ENCODE peak calls at places on chromosomes 7 and 10, in five cellular contexts. One of them, this sample, is unnamed.

GRCh38 chr10:95333997-95334792 is 43.4 kb upstream of the PDLIM1 start:
- DNase-seq in aorta: peak; percentile 89
- DNase-seq in OCI-LY7: no peak
- DNase-seq in IMR-90: peak; percentile 98
- DNase-seq in mesendoderm: no peak
- DNase-seq in this sample: no peak

GRCh38 chr7:9231683-9232082 is 798.3 kb downstream of the NXPH1 start:
- DNase-seq in aorta: no peak
- DNase-seq in OCI-LY7: no peak
- DNase-seq in IMR-90: no peak
- DNase-seq in mesendoderm: peak; percentile 28
- DNase-seq in this sample: no peak

GRCh38 chr10:114250716-114251115 is 11.7 kb downstream of the VWA2 start:
- DNase-seq in aorta: no peak
- DNase-seq in OCI-LY7: no peak
- DNase-seq in IMR-90: no peak
- DNase-seq in mesendoderm: no peak
- DNase-seq in this sample: no peak

GRCh38 chr7:112665709-112666108 is 124.5 kb downstream of the TMEM168 start:
- DNase-seq in aorta: no peak
- DNase-seq in OCI-LY7: no peak
- DNase-seq in IMR-90: peak; percentile 8
- DNase-seq in mesendoderm: peak; percentile 90
- DNase-seq in this sample: no peak

GRCh38 chr10:49509904-49510303 is 29.0 kb downstream of the ERCC6 start:
- DNase-seq in aorta: no peak
- DNase-seq in OCI-LY7: no peak
- DNase-seq in IMR-90: no peak
- DNase-seq in mesendoderm: no peak
- DNase-seq in this sample: no peak

GRCh38 chr7:123612024-123612423 is 10.4 kb downstream of the ASB15 start:
- DNase-seq in aorta: no peak
- DNase-seq in OCI-LY7: no peak
- DNase-seq in IMR-90: no peak
- DNase-seq in mesendoderm: no peak
- DNase-seq in this sample: no peak

GRCh38 chr7:90211391-90212148 is at the start of gene STEAP2:
- DNase-seq in aorta: peak; percentile 94
- DNase-seq in OCI-LY7: no peak
- DNase-seq in IMR-90: peak; percentile 85
- DNase-seq in mesendoderm: peak; percentile 98
- DNase-seq in this sample: no peak

GRCh38 chr7:149872419-149873073 is 1.2 kb upstream of the ATP6V0E2 start:
- DNase-seq in aorta: peak; percentile 89
- DNase-seq in OCI-LY7: peak; percentile 50
- DNase-seq in IMR-90: peak; percentile 81
- DNase-seq in mesendoderm: peak; percentile 88
- DNase-seq in this sample: no peak

GRCh38 chr7:3336042-3336665 is 35.1 kb downstream of the SDK1 start:
- DNase-seq in aorta: no peak
- DNase-seq in OCI-LY7: no peak
- DNase-seq in IMR-90: no peak
- DNase-seq in mesendoderm: no peak
- DNase-seq in this sample: no peak

GRCh38 chr7:124032369-124033092 is at the start of gene TMEM229A:
- DNase-seq in aorta: peak; percentile 47
- DNase-seq in OCI-LY7: no peak
- DNase-seq in IMR-90: peak; percentile 28
- DNase-seq in mesendoderm: peak; percentile 86
- DNase-seq in this sample: no peak

GRCh38 chr7:78218051-78218450 is 419.5 kb downstream of the PHTF2 start:
- DNase-seq in aorta: no peak
- DNase-seq in OCI-LY7: no peak
- DNase-seq in IMR-90: peak; percentile 79
- DNase-seq in mesendoderm: no peak
- DNase-seq in this sample: no peak

GRCh38 chr7:129902788-129903422 is 49.9 kb downstream of the UBE2H start:
- DNase-seq in aorta: no peak
- DNase-seq in OCI-LY7: no peak
- DNase-seq in IMR-90: no peak
- DNase-seq in mesendoderm: no peak
- DNase-seq in this sample: no peak

GRCh38 chr10:83276971-83277370 is 862.3 kb upstream of the GHITM start:
- DNase-seq in aorta: no peak
- DNase-seq in OCI-LY7: no peak
- DNase-seq in IMR-90: no peak
- DNase-seq in mesendoderm: no peak
- DNase-seq in this sample: no peak

GRCh38 chr7:2734761-2735571 is 47.0 kb downstream of the AMZ1 start:
- DNase-seq in aorta: peak; percentile 84
- DNase-seq in OCI-LY7: no peak
- DNase-seq in IMR-90: no peak
- DNase-seq in mesendoderm: no peak
- DNase-seq in this sample: no peak

GRCh38 chr10:110137142-110137545 is 70.3 kb upstream of the MXI1 start:
- DNase-seq in aorta: no peak
- DNase-seq in OCI-LY7: peak; percentile 83
- DNase-seq in IMR-90: peak; percentile 78
- DNase-seq in mesendoderm: peak; percentile 80
- DNase-seq in this sample: peak; percentile 62

GRCh38 chr7:141663081-141663510 is 38.9 kb downstream of the DENND11 start:
- DNase-seq in aorta: no peak
- DNase-seq in OCI-LY7: no peak
- DNase-seq in IMR-90: no peak
- DNase-seq in mesendoderm: no peak
- DNase-seq in this sample: no peak

GRCh38 chr10:17981766-17982380 is 30.2 kb downstream of the SLC39A12 start:
- DNase-seq in aorta: no peak
- DNase-seq in OCI-LY7: no peak
- DNase-seq in IMR-90: peak; percentile 93
- DNase-seq in mesendoderm: peak; percentile 86
- DNase-seq in this sample: no peak

GRCh38 chr7:27179030-27179429 is 4.9 kb upstream of the HOXA10 start:
- DNase-seq in aorta: peak; percentile 12
- DNase-seq in OCI-LY7: no peak
- DNase-seq in IMR-90: no peak
- DNase-seq in mesendoderm: no peak
- DNase-seq in this sample: no peak

GRCh38 chr7:38951213-38951612 is 26.5 kb upstream of the POU6F2 start:
- DNase-seq in aorta: no peak
- DNase-seq in OCI-LY7: no peak
- DNase-seq in IMR-90: no peak
- DNase-seq in mesendoderm: no peak
- DNase-seq in this sample: no peak

GRCh38 chr10:79219276-79219957 is 127.9 kb upstream of the PPIF start:
- DNase-seq in aorta: no peak
- DNase-seq in OCI-LY7: no peak
- DNase-seq in IMR-90: peak; percentile 52
- DNase-seq in mesendoderm: no peak
- DNase-seq in this sample: no peak

GRCh38 chr7:81676813-81677212 is 93.0 kb downstream of the HGF start:
- DNase-seq in aorta: no peak
- DNase-seq in OCI-LY7: no peak
- DNase-seq in IMR-90: peak; percentile 53
- DNase-seq in mesendoderm: no peak
- DNase-seq in this sample: no peak

GRCh38 chr10:31390804-31391203 is 71.8 kb downstream of the ZEB1 start:
- DNase-seq in aorta: no peak
- DNase-seq in OCI-LY7: no peak
- DNase-seq in IMR-90: no peak
- DNase-seq in mesendoderm: no peak
- DNase-seq in this sample: no peak

GRCh38 chr7:69110450-69111050 is 487.7 kb upstream of the AUTS2 start:
- DNase-seq in aorta: no peak
- DNase-seq in OCI-LY7: no peak
- DNase-seq in IMR-90: no peak
- DNase-seq in mesendoderm: no peak
- DNase-seq in this sample: no peak

GRCh38 chr10:65470986-65471385 is 1454.8 kb upstream of the LRRTM3 start:
- DNase-seq in aorta: no peak
- DNase-seq in OCI-LY7: no peak
- DNase-seq in IMR-90: no peak
- DNase-seq in mesendoderm: peak; percentile 26
- DNase-seq in this sample: no peak

GRCh38 chr7:91892099-91892788 is 11.7 kb upstream of the MTERF1 start:
- DNase-seq in aorta: no peak
- DNase-seq in OCI-LY7: no peak
- DNase-seq in IMR-90: no peak
- DNase-seq in mesendoderm: no peak
- DNase-seq in this sample: no peak

GRCh38 chr10:18021725-18022480 is 70.2 kb downstream of the SLC39A12 start:
- DNase-seq in aorta: no peak
- DNase-seq in OCI-LY7: no peak
- DNase-seq in IMR-90: no peak
- DNase-seq in mesendoderm: no peak
- DNase-seq in this sample: no peak

GRCh38 chr7:33816106-33816505 is 89.2 kb upstream of the BMPER start:
- DNase-seq in aorta: no peak
- DNase-seq in OCI-LY7: no peak
- DNase-seq in IMR-90: no peak
- DNase-seq in mesendoderm: no peak
- DNase-seq in this sample: no peak

GRCh38 chr7:33809218-33809617 is 96.1 kb upstream of the BMPER start:
- DNase-seq in aorta: no peak
- DNase-seq in OCI-LY7: no peak
- DNase-seq in IMR-90: no peak
- DNase-seq in mesendoderm: no peak
- DNase-seq in this sample: no peak

GRCh38 chr7:33814958-33815735 is 90.2 kb upstream of the BMPER start:
- DNase-seq in aorta: peak; percentile 40
- DNase-seq in OCI-LY7: no peak
- DNase-seq in IMR-90: no peak
- DNase-seq in mesendoderm: no peak
- DNase-seq in this sample: no peak

GRCh38 chr7:33813331-33813730 is 92.0 kb upstream of the BMPER start:
- DNase-seq in aorta: no peak
- DNase-seq in OCI-LY7: no peak
- DNase-seq in IMR-90: no peak
- DNase-seq in mesendoderm: no peak
- DNase-seq in this sample: no peak

GRCh38 chr7:33814400-33814799 is 90.9 kb upstream of the BMPER start:
- DNase-seq in aorta: no peak
- DNase-seq in OCI-LY7: no peak
- DNase-seq in IMR-90: no peak
- DNase-seq in mesendoderm: no peak
- DNase-seq in this sample: no peak
- H3K4me3 ChIP-seq in aorta: peak overlapping the region; percentile 95
- H3K4me3 ChIP-seq in OCI-LY7: no peak overlapping the region
- H3K4me3 ChIP-seq in IMR-90: no peak overlapping the region
- H3K4me3 ChIP-seq in mesendoderm: no peak overlapping the region
- H3K4me3 ChIP-seq in this sample: no peak overlapping the region

GRCh38 chr7:30921951-30922401 is 10.3 kb downstream of the AQP1 start:
- DNase-seq in aorta: no peak
- DNase-seq in OCI-LY7: no peak
- DNase-seq in IMR-90: no peak
- DNase-seq in mesendoderm: no peak
- DNase-seq in this sample: no peak

GRCh38 chr7:30920584-30921539 is 9.2 kb downstream of the AQP1 start:
- DNase-seq in aorta: peak; percentile 84
- DNase-seq in OCI-LY7: no peak
- DNase-seq in IMR-90: peak; percentile 49
- DNase-seq in mesendoderm: peak; percentile 40
- DNase-seq in this sample: no peak

GRCh38 chr7:30918676-30919075 is 7.0 kb downstream of the AQP1 start:
- DNase-seq in aorta: peak; percentile 53
- DNase-seq in OCI-LY7: no peak
- DNase-seq in IMR-90: no peak
- DNase-seq in mesendoderm: no peak
- DNase-seq in this sample: no peak

GRCh38 chr7:30921540-30921930 is 9.9 kb downstream of the AQP1 start:
- DNase-seq in aorta: no peak
- DNase-seq in OCI-LY7: no peak
- DNase-seq in IMR-90: no peak
- DNase-seq in mesendoderm: no peak
- DNase-seq in this sample: no peak

DNA sequence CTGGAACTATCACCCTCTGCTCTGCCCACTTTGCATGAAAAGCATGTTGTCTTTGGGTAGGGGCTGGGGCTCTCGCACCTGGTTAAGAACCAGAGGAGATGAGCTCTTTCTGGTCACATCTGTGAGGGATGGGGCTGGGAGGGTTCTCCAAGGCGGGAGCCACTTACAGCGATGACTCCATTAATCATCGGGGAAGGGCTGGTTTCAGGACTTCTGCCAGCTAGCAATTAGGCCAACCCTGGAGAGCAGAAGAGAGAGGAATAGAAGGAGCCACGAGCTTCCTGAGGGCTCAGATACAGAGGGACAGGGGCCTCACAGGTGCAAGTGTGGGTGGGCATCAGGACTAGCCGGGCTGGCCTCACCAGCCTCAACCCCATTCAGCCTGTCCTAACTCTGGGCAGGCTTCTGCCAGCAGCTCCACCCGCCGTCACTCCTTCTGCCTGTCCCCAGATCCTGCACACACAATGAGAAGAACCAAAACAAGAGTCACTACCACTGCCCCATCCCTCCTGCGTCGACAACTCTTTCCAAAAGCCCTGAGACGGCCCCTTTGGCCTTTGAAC is 8.4 kb downstream of the AQP1 start:
- DNase-seq in aorta: peak; percentile 64
- DNase-seq in OCI-LY7: no peak
- DNase-seq in IMR-90: no peak
- DNase-seq in mesendoderm: no peak
- DNase-seq in this sample: no peak
- H3K4me1 ChIP-seq in aorta: peaks cover 7% of the 10 kb centered on the region
- H3K4me1 ChIP-seq in OCI-LY7: no peaks in the 10 kb centered on the region
- H3K4me1 ChIP-seq in IMR-90: peaks cover 10% of the 10 kb centered on the region
- H3K4me1 ChIP-seq in mesendoderm: no peaks in the 10 kb centered on the region
- H3K4me1 ChIP-seq in this sample: no peaks in the 10 kb centered on the region

GRCh38 chr10:91800192-91800591 is 2.0 kb downstream of the TNKS2 start:
- DNase-seq in aorta: no peak
- DNase-seq in OCI-LY7: no peak
- DNase-seq in IMR-90: no peak
- DNase-seq in mesendoderm: no peak
- DNase-seq in this sample: no peak
- H3K27ac ChIP-seq in aorta: no peak overlapping the region
- H3K27ac ChIP-seq in OCI-LY7: no peak overlapping the region
- H3K27ac ChIP-seq in IMR-90: no peak overlapping the region
- H3K27ac ChIP-seq in mesendoderm: no peak overlapping the region
- H3K27ac ChIP-seq in this sample: peak overlapping the region; percentile 92

DNA sequence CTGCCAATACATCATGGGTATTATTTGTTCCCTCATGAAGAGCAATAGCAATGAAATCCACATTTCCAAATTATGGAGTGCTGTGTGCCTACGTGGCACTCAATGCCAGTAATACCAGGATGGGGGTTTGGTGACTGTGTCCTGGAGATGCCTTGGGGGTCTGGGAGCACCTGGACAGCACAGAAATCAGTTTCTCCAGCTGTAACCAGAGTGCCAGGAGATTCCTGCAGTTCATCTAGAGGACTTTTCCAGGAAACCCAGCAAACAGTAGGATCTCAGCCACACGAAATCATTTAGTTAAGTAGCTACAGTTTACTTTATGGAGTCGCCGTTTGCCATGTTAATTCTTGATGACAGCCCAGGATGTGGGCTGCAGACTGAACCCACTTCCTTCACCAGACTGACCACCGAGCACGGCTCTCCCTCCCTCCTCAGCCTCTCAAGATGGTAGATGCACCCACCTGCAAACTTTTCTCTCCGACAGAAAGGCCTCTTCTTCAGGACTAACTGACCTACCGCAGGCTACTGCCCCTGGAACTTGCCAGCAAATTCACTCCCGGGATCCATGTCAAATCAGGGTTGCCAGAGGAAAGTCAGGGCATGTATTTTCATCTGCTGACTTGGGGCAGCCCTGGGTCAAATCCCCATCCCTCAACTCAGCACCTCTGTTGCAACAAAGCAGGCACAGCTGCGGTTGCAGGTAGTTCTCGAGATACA is 30.3 kb downstream of the MKI67 start:
- DNase-seq in aorta: no peak
- DNase-seq in OCI-LY7: no peak
- DNase-seq in IMR-90: no peak
- DNase-seq in mesendoderm: no peak
- DNase-seq in this sample: no peak
- H3K4me3 ChIP-seq in aorta: no peak overlapping the region
- H3K4me3 ChIP-seq in OCI-LY7: no peak overlapping the region
- H3K4me3 ChIP-seq in IMR-90: no peak overlapping the region
- H3K4me3 ChIP-seq in mesendoderm: no peak overlapping the region
- H3K4me3 ChIP-seq in this sample: peak overlapping the region; percentile 2

This sample was measured in naive thymus-derived CD4-positive, alpha-beta T cell.